ENCODE peak calls at places on chromosomes 12 and 14, in seven cellular contexts. K, N, B, O, I, V and F are unnamed samples.

GRCh38 chr12:132162508-132163031 is 18.3 kb downstream of the NOC4L start:
- DNase-seq in K (peak), N (no peak), B (no peak), O (peak), I (peak), V (peak), F (peak)

GRCh38 chr14:20609215-20610001 is 18.2 kb upstream of the RNASE12 start:
- DNase-seq in K (peak), N (peak), B (peak), O (peak), I (peak), V (peak), F (peak)

GRCh38 chr12:121131941-121132341 is 735 bp upstream of the P2RX7 start:
- DNase-seq in K (no peak), N (no peak), B (no peak), O (no peak), I (no peak), V (no peak), F (no peak)

GRCh38 chr12:98397323-98398105 is 117.9 kb upstream of the TMPO start:
- DNase-seq in K (peak), N (peak), B (peak), O (peak), I (peak), V (peak), F (peak)

GRCh38 chr12:125890366-125890905 is 825.2 kb downstream of the AACS start:
- DNase-seq in K (no peak), N (no peak), B (no peak), O (no peak), I (no peak), V (no peak), F (no peak)

GRCh38 chr12:561116-561705 is 101.5 kb downstream of the B4GALNT3 start:
- DNase-seq in K (no peak), N (no peak), B (no peak), O (no peak), I (no peak), V (no peak), F (no peak)

GRCh38 chr12:45232771-45233372 is 17.0 kb downstream of the ANO6 start:
- DNase-seq in K (peak), N (peak), B (no peak), O (peak), I (peak), V (no peak), F (peak)

GRCh38 chr14:51614707-51615106 is 37.0 kb upstream of the FRMD6 start:
- DNase-seq in K (peak), N (peak), B (no peak), O (no peak), I (no peak), V (no peak), F (peak)

GRCh38 chr12:102757154-102757873 is 159.7 kb downstream of the PAH start:
- DNase-seq in K (no peak), N (peak), B (no peak), O (no peak), I (peak), V (peak), F (peak)

GRCh38 chr12:96902076-96902475 is 5.0 kb upstream of the NEDD1 start:
- DNase-seq in K (no peak), N (no peak), B (no peak), O (no peak), I (no peak), V (no peak), F (peak)

GRCh38 chr14:79543348-79543747 is 668.0 kb downstream of the DIO2 start:
- DNase-seq in K (no peak), N (no peak), B (no peak), O (no peak), I (no peak), V (no peak), F (no peak)

GRCh38 chr12:110619534-110619953 is 5.6 kb downstream of the TCTN1 start:
- DNase-seq in K (no peak), N (no peak), B (no peak), O (peak), I (no peak), V (no peak), F (peak)

GRCh38 chr14:68215628-68216027 is 396.0 kb downstream of the RAD51B start:
- DNase-seq in K (no peak), N (no peak), B (no peak), O (no peak), I (no peak), V (no peak), F (no peak)

GRCh38 chr12:125346361-125346760 is 281.1 kb downstream of the AACS start:
- DNase-seq in K (no peak), N (no peak), B (no peak), O (no peak), I (no peak), V (no peak), F (no peak)

GRCh38 chr14:99971929-99972747 is 93.1 kb upstream of the EVL start:
- DNase-seq in K (peak), N (no peak), B (no peak), O (no peak), I (no peak), V (peak), F (no peak)

GRCh38 chr12:122862110-122862634 is 26.9 kb downstream of the HIP1R start:
- DNase-seq in K (no peak), N (no peak), B (no peak), O (no peak), I (no peak), V (no peak), F (no peak)

GRCh38 chr12:32151552-32151951 is 44.9 kb downstream of the BICD1 start:
- DNase-seq in K (no peak), N (no peak), B (no peak), O (no peak), I (no peak), V (no peak), F (no peak)

GRCh38 chr12:85244561-85244960 is 35.5 kb upstream of the ALX1 start:
- DNase-seq in K (no peak), N (no peak), B (no peak), O (no peak), I (no peak), V (no peak), F (no peak)

GRCh38 chr12:41743835-41744234 is 400.8 kb downstream of the GXYLT1 start:
- DNase-seq in K (no peak), N (no peak), B (no peak), O (no peak), I (no peak), V (no peak), F (peak)

GRCh38 chr12:62817556-62818271 is 117.2 kb downstream of the PPM1H start:
- DNase-seq in K (peak), N (no peak), B (no peak), O (no peak), I (no peak), V (no peak), F (peak)
- H3K4me3 ChIP-seq in K (peak), N (no peak), B (no peak), O (no peak), I (peak), V (peak), F (peak)

DNA sequence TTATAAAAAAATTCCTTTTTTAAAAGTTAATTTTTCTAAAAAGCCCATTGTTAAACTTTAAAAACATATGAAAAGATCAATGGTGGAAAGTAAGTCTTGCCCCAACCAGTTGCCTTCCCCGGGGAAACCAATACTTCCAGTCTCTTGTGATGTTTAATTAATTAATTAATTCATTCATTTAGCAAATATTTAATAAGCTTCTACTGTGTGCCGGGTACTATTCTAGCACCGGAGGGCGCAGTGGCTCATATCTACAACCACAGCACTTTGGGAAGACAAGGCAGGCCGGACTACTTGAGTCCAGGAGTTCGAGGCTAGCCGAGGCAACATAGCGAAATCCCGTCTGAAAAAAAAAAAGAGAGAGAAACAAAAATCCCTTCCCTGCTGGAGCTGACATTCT is 87.4 kb downstream of the HECTD4 start:
- DNase-seq in K (peak), N (no peak), B (no peak), O (peak), I (no peak), V (no peak), F (peak)
- TF ChIP-seq CTCF in K (peak), N (peak), B (no peak), O (peak), I (no peak), V (no peak), F (peak)

DNA sequence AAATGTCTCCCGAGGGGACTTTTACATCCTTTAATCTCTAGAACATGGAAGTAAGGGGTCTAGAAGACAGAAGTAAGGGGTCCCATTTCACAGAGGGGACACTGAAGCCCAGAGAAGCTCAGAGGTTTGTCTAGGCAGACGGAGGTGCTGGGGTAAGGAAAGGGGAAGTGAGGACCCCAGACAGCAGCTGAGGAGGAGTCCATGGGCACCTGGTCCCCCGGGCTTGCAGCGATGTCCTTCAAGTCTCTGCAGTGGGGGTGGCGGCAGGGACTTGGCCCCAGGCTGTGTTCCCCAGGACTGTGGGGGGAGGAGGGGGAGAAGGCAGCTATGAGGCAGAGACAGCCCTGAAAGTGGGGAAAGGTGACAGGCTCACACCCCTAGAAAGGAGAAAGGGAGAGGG is 30.7 kb downstream of the DTX1 start:
- DNase-seq in K (no peak), N (no peak), B (no peak), O (no peak), I (no peak), V (no peak), F (no peak)
- H3K4me3 ChIP-seq in K (no peak), N (no peak), B (no peak), O (no peak), I (no peak), V (no peak), F (no peak)

GRCh38 chr12:92938623-92939022 is 9.5 kb upstream of the EEA1 start:
- DNase-seq in K (no peak), N (no peak), B (no peak), O (no peak), I (no peak), V (no peak), F (no peak)

GRCh38 chr12:92942905-92943304 is 13.8 kb upstream of the EEA1 start:
- DNase-seq in K (peak), N (no peak), B (no peak), O (peak), I (no peak), V (no peak), F (peak)

GRCh38 chr12:92947589-92948215 is 18.6 kb upstream of the EEA1 start:
- DNase-seq in K (no peak), N (no peak), B (no peak), O (no peak), I (no peak), V (no peak), F (no peak)

GRCh38 chr12:92945659-92946220 is 16.6 kb upstream of the EEA1 start:
- DNase-seq in K (no peak), N (no peak), B (no peak), O (no peak), I (no peak), V (no peak), F (no peak)

GRCh38 chr12:92943482-92944250 is 14.6 kb upstream of the EEA1 start:
- DNase-seq in K (peak), N (no peak), B (no peak), O (no peak), I (no peak), V (no peak), F (peak)
- TF ChIP-seq CTCF in K (peak), N (no peak), B (no peak), O (no peak), I (no peak), V (peak), F (peak)

GRCh38 chr12:12734561-12735071 is 17.4 kb downstream of the CDKN1B start:
- DNase-seq in K (peak), N (no peak), B (no peak), O (no peak), I (no peak), V (no peak), F (peak)
- H3K4me3 ChIP-seq in K (no peak), N (peak), B (no peak), O (peak), I (no peak), V (no peak), F (no peak)

DNA sequence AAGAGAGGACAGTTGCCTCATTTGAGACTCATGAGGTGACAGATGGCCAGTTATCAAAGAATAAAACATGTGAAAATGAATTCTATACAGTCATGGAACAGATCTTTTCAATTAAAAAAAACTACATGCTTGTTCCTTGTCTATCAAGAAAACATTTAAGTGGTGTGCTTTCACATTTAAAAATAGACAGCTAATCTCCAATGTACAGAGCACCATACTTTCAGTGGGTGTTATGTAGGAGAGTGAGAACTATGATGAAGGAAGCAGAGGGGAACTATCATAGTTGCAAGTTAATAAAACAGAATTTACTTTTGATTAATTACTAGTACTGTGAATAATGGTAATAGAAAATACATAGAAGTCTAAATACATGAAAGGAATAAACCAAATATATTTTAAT is 76.8 kb upstream of the TTC7B start:
- DNase-seq in K (no peak), N (no peak), B (no peak), O (no peak), I (no peak), V (no peak), F (no peak)
- TF ChIP-seq CTCF in K (no peak), N (no peak), B (no peak), O (no peak), I (no peak), V (no peak), F (no peak)

GRCh38 chr14:76829650-76830421 is 3.6 kb downstream of the LRRC74A start:
- DNase-seq in K (no peak), N (no peak), B (no peak), O (no peak), I (peak), V (peak), F (no peak)
- H3K4me3 ChIP-seq in K (no peak), N (no peak), B (no peak), O (no peak), I (no peak), V (no peak), F (no peak)